ENCODE peak calls at places on chromosomes 1 and 21, in five cellular contexts. One of them, this sample, is unnamed.

GRCh38 chr1:115507256-115507589 is 134.5 kb upstream of the VANGL1 start:
- DNase-seq in mesendoderm: peak
- DNase-seq in kidney: no peak
- DNase-seq in A549: no peak
- DNase-seq in naive thymus-derived CD4-positive, alpha-beta T cell: no peak
- DNase-seq in this sample: no peak

GRCh38 chr1:211713231-211713630 is 37.8 kb upstream of the NEK2 start:
- DNase-seq in A549: no peak
- DNase-seq in mesendoderm: no peak
- DNase-seq in kidney: no peak
- DNase-seq in naive thymus-derived CD4-positive, alpha-beta T cell: no peak
- DNase-seq in this sample: no peak

GRCh38 chr1:89125571-89126233 is at the start of gene GBP2:
- DNase-seq in naive thymus-derived CD4-positive, alpha-beta T cell: peak
- DNase-seq in kidney: no peak
- DNase-seq in A549: peak
- DNase-seq in mesendoderm: peak
- DNase-seq in this sample: no peak

GRCh38 chr1:180268556-180269044 is 38.5 kb downstream of the LHX4 start:
- DNase-seq in mesendoderm: no peak
- DNase-seq in A549: no peak
- DNase-seq in kidney: no peak
- DNase-seq in naive thymus-derived CD4-positive, alpha-beta T cell: no peak
- DNase-seq in this sample: no peak

GRCh38 chr21:44730951-44731579 is 19.7 kb upstream of the TSPEAR start:
- DNase-seq in kidney: no peak
- DNase-seq in A549: no peak
- DNase-seq in naive thymus-derived CD4-positive, alpha-beta T cell: no peak
- DNase-seq in mesendoderm: no peak
- DNase-seq in this sample: no peak

GRCh38 chr1:155860939-155861496 is 1.7 kb downstream of the SYT11 start:
- DNase-seq in A549: no peak
- DNase-seq in kidney: no peak
- DNase-seq in naive thymus-derived CD4-positive, alpha-beta T cell: no peak
- DNase-seq in mesendoderm: no peak
- DNase-seq in this sample: no peak

GRCh38 chr1:207603777-207604176 is 41.2 kb upstream of the CR1L start:
- DNase-seq in kidney: no peak
- DNase-seq in A549: no peak
- DNase-seq in naive thymus-derived CD4-positive, alpha-beta T cell: no peak
- DNase-seq in mesendoderm: no peak
- DNase-seq in this sample: no peak

GRCh38 chr1:156858959-156859522 is at the start of gene INSRR:
- DNase-seq in mesendoderm: peak
- DNase-seq in kidney: peak
- DNase-seq in naive thymus-derived CD4-positive, alpha-beta T cell: no peak
- DNase-seq in A549: no peak
- DNase-seq in this sample: no peak

GRCh38 chr1:20702416-20702815 is 15.4 kb downstream of the KIF17 start:
- DNase-seq in naive thymus-derived CD4-positive, alpha-beta T cell: no peak
- DNase-seq in mesendoderm: no peak
- DNase-seq in A549: no peak
- DNase-seq in kidney: no peak
- DNase-seq in this sample: no peak

GRCh38 chr1:181594553-181594952 is 111.2 kb downstream of the CACNA1E start:
- DNase-seq in mesendoderm: no peak
- DNase-seq in A549: no peak
- DNase-seq in naive thymus-derived CD4-positive, alpha-beta T cell: no peak
- DNase-seq in kidney: no peak
- DNase-seq in this sample: no peak

GRCh38 chr1:43232071-43232470 is 37.7 kb upstream of the TMEM125 start:
- DNase-seq in naive thymus-derived CD4-positive, alpha-beta T cell: no peak
- DNase-seq in mesendoderm: peak
- DNase-seq in A549: no peak
- DNase-seq in kidney: no peak
- DNase-seq in this sample: no peak

GRCh38 chr21:45142469-45142868 is 68.1 kb downstream of the ADARB1 start:
- DNase-seq in kidney: no peak
- DNase-seq in mesendoderm: no peak
- DNase-seq in naive thymus-derived CD4-positive, alpha-beta T cell: no peak
- DNase-seq in A549: no peak
- DNase-seq in this sample: no peak

GRCh38 chr1:172390620-172391491 is 29.6 kb upstream of the C1orf105 start:
- DNase-seq in naive thymus-derived CD4-positive, alpha-beta T cell: no peak
- DNase-seq in kidney: peak
- DNase-seq in A549: no peak
- DNase-seq in mesendoderm: peak
- DNase-seq in this sample: no peak

GRCh38 chr21:29078884-29079765 is 5.7 kb upstream of the CCT8 start:
- DNase-seq in naive thymus-derived CD4-positive, alpha-beta T cell: peak
- DNase-seq in A549: no peak
- DNase-seq in mesendoderm: no peak
- DNase-seq in kidney: no peak
- DNase-seq in this sample: no peak

GRCh38 chr1:92749024-92749634 is 35.8 kb downstream of the EVI5 start:
- DNase-seq in naive thymus-derived CD4-positive, alpha-beta T cell: peak
- DNase-seq in mesendoderm: peak
- DNase-seq in kidney: no peak
- DNase-seq in A549: peak
- DNase-seq in this sample: no peak

GRCh38 chr1:94105957-94106529 is 14.9 kb downstream of the ABCA4 start:
- DNase-seq in kidney: no peak
- DNase-seq in mesendoderm: no peak
- DNase-seq in A549: no peak
- DNase-seq in naive thymus-derived CD4-positive, alpha-beta T cell: no peak
- DNase-seq in this sample: no peak

GRCh38 chr1:94753171-94753972 is 66.8 kb upstream of the SLC44A3 start:
- DNase-seq in kidney: peak
- DNase-seq in A549: no peak
- DNase-seq in naive thymus-derived CD4-positive, alpha-beta T cell: no peak
- DNase-seq in mesendoderm: no peak
- DNase-seq in this sample: no peak

GRCh38 chr1:245207056-245207638 is 52.4 kb downstream of the KIF26B start:
- DNase-seq in naive thymus-derived CD4-positive, alpha-beta T cell: no peak
- DNase-seq in A549: no peak
- DNase-seq in kidney: no peak
- DNase-seq in mesendoderm: no peak
- DNase-seq in this sample: no peak

GRCh38 chr1:119139393-119139792 is 1.1 kb downstream of the WARS2 start:
- DNase-seq in mesendoderm: peak
- DNase-seq in naive thymus-derived CD4-positive, alpha-beta T cell: no peak
- DNase-seq in A549: no peak
- DNase-seq in kidney: no peak
- DNase-seq in this sample: no peak

GRCh38 chr1:168535536-168535935 is 8.3 kb downstream of the XCL2 start:
- DNase-seq in naive thymus-derived CD4-positive, alpha-beta T cell: peak
- DNase-seq in A549: no peak
- DNase-seq in kidney: no peak
- DNase-seq in mesendoderm: no peak
- DNase-seq in this sample: no peak

GRCh38 chr1:211753649-211754251 is 76.8 kb downstream of the LPGAT1 start:
- DNase-seq in kidney: no peak
- DNase-seq in mesendoderm: peak
- DNase-seq in A549: no peak
- DNase-seq in naive thymus-derived CD4-positive, alpha-beta T cell: no peak
- DNase-seq in this sample: no peak

GRCh38 chr1:185559684-185560310 is 174.4 kb upstream of the HMCN1 start:
- DNase-seq in mesendoderm: peak
- DNase-seq in kidney: no peak
- DNase-seq in naive thymus-derived CD4-positive, alpha-beta T cell: no peak
- DNase-seq in A549: peak
- DNase-seq in this sample: no peak

GRCh38 chr21:44415073-44416025 is 40.0 kb upstream of the LRRC3 start:
- DNase-seq in kidney: peak
- DNase-seq in mesendoderm: peak
- DNase-seq in naive thymus-derived CD4-positive, alpha-beta T cell: no peak
- DNase-seq in A549: no peak
- DNase-seq in this sample: no peak

GRCh38 chr1:69572921-69573320 is 5.2 kb downstream of the LRRC7 start:
- DNase-seq in naive thymus-derived CD4-positive, alpha-beta T cell: no peak
- DNase-seq in mesendoderm: no peak
- DNase-seq in kidney: no peak
- DNase-seq in A549: no peak
- DNase-seq in this sample: no peak

GRCh38 chr1:59013276-59013927 is 229.6 kb upstream of the JUN start:
- DNase-seq in kidney: peak
- DNase-seq in A549: no peak
- DNase-seq in mesendoderm: peak
- DNase-seq in naive thymus-derived CD4-positive, alpha-beta T cell: no peak
- DNase-seq in this sample: no peak

DNA sequence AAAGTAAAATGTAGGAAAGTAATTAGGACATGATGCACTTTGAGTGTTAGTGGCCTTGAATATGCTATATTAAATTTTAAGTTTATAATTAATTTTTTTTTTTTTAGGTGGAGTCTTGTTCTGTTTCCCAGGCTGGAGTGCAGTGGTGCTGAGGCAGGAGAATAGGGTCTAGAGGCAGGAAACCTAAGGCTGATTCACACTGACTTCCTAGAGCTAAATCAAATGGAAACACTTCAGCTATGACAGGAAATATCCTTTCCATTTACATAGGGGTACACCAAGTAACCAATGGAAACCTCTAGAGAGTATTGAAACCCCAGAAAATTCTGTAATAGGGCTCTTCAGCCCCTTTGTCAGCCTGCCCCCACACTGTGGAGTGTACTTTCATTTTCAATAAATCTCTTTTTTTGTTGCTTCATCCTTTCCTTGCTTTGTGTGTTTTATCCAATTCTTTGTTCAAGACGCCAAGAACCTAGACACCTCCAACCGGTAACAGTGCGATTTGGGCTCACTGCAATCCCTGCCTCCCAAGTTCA is 17.9 kb upstream of the THRAP3 start:
- DNase-seq in mesendoderm: no peak
- DNase-seq in A549: no peak
- DNase-seq in naive thymus-derived CD4-positive, alpha-beta T cell: no peak
- DNase-seq in kidney: peak
- DNase-seq in this sample: no peak
- H3K27ac ChIP-seq in mesendoderm: no peak
- H3K27ac ChIP-seq in A549: peak
- H3K27ac ChIP-seq in naive thymus-derived CD4-positive, alpha-beta T cell: no peak
- H3K27ac ChIP-seq in kidney: no peak
- H3K27ac ChIP-seq in this sample: no peak

DNA sequence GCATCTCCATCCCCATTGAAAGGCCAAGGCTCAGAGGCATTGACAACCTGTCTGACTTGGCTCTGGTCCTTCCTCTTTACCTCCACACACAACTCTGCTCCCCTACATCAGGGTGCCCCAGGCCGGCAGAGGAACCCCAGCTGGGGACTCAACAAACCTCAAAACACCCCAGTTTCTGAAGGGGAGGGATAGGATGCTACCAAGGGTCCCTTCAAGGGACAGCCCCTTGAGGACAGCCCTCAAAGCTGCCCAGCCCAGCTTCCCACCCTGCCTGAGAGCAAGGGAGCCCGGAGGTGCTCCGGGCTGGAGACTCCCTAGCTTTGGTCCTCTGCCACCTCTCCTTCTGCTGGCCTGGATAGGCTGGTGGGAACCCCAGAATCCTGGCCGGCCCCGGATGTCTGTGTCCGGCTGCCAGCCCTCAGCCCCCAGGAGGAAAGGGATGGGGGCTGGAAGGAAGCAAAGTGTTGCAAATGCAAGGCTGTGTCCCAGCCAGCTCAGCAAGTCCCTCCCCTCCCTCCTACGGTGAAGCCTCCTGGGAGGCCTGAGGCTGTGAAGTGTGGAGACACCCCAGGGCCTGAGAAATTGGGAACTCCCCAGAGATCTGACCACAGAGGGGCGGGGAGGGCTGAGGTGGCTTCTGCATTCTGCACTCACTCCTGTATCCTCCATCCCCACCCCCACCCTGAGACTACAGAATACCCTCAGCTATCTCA is 1.1 kb upstream of the MARCKSL1 start:
- DNase-seq in mesendoderm: no peak
- DNase-seq in naive thymus-derived CD4-positive, alpha-beta T cell: no peak
- DNase-seq in A549: no peak
- DNase-seq in kidney: peak
- DNase-seq in this sample: no peak
- H3K4me3 ChIP-seq in mesendoderm: no peak
- H3K4me3 ChIP-seq in naive thymus-derived CD4-positive, alpha-beta T cell: no peak
- H3K4me3 ChIP-seq in A549: no peak
- H3K4me3 ChIP-seq in kidney: no peak
- H3K4me3 ChIP-seq in this sample: no peak

DNA sequence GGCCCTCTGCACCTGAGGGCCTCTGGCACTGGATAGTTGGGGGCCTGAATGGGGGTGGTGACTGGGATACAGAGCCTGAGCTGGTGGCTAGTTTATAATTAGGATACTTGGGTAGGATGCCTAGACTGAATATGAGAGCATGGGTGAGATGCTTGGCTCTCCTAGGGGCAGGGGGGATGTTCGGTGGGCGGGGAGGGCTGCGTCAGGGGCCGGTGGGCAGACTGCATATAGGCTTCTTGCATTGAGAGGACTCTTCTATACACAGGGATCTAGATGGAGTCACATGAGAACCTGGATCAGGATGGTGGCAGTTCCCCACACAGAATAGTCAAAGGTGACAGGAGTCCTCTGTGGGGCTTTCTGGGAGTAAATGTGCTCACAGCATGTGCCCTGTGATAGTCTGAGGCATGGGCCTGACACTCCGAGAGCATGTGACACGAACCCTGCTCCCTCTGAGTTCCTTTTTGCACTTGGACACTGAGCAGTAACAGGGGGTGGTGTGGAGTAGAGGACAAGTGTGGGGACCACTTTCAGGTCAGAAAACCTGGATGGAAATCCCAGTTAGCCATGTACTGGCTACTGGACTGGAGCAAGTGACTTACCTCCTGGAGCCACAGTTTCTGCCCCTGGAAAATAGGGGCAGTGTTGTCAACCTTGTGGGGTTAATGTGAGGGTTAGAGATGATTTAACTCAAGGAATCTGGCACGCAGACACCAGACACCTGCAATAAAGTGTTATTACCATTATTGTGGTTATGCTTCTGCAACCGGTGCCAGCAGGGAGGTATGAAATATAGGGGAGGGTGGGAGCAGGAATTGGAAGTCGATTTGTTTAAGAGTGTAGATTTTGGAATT is 2.2 kb downstream of the MAP7D1 start:
- DNase-seq in naive thymus-derived CD4-positive, alpha-beta T cell: no peak
- DNase-seq in kidney: no peak
- DNase-seq in mesendoderm: no peak
- DNase-seq in A549: no peak
- DNase-seq in this sample: no peak
- H3K27ac ChIP-seq in naive thymus-derived CD4-positive, alpha-beta T cell: peak
- H3K27ac ChIP-seq in kidney: peak
- H3K27ac ChIP-seq in mesendoderm: no peak
- H3K27ac ChIP-seq in A549: peak
- H3K27ac ChIP-seq in this sample: peak

DNA sequence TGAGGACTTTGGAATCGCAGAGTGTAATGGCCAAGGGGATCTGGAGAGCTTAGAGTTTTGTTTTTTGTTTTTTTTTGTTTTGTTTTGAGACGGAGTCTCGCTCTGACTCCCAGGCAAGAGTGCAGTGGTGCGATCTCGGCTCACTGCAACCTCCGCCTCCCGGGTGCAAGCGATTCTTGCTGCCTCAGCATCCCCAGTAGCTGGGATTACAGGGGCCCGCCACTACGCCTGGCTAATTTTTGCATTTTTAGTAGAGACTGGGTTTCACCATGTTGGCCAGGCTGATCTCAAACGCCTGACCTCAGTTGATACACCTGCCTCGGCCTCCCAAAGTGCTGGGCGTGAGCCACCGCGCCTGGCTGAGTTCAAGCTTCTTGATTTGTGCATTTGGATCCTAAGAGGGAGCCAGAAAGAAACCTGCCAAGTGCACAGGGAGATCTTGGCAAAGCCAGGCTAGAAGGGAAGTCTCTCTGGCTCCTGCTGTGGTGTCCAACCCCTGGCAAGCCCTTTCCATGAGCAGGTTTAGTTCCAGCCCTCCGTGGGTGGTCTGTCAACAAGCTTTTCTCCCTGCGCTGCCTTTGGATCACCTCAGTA is 852 bp downstream of the FAAH start:
- DNase-seq in A549: no peak
- DNase-seq in kidney: no peak
- DNase-seq in mesendoderm: no peak
- DNase-seq in naive thymus-derived CD4-positive, alpha-beta T cell: no peak
- DNase-seq in this sample: no peak
- H3K4me3 ChIP-seq in A549: no peak
- H3K4me3 ChIP-seq in kidney: peak
- H3K4me3 ChIP-seq in mesendoderm: no peak
- H3K4me3 ChIP-seq in naive thymus-derived CD4-positive, alpha-beta T cell: peak
- H3K4me3 ChIP-seq in this sample: no peak

This sample was measured in RWPE2.